ENCODE peak calls at places on chromosomes 2 and 18, in nine cellular contexts. One of them, this sample, is unnamed.

GRCh38 chr2:224222320-224222719 is 179.6 kb downstream of the FAM124B start:
- DNase-seq in cerebellar cortex: no peak
- DNase-seq in NB4: no peak
- DNase-seq in mucosa of gallbladder: no peak
- DNase-seq in CD8-positive, alpha-beta T cell: no peak
- DNase-seq in activated T-cell treated with anti-CD3 and anti-CD28 coated beads, Interleukin-2, amount 50 U/mL, for 24 hours: no peak
- DNase-seq in heart left ventricle: no peak
- DNase-seq in AG20443: no peak
- DNase-seq in CD8-positive, alpha-beta memory T cell: no peak
- DNase-seq in this sample: no peak

GRCh38 chr2:191799526-191799925 is 47.4 kb downstream of the CAVIN2 start:
- DNase-seq in cerebellar cortex: no peak
- DNase-seq in NB4: no peak
- DNase-seq in mucosa of gallbladder: no peak
- DNase-seq in CD8-positive, alpha-beta T cell: no peak
- DNase-seq in activated T-cell treated with anti-CD3 and anti-CD28 coated beads, Interleukin-2, amount 50 U/mL, for 24 hours: no peak
- DNase-seq in heart left ventricle: no peak
- DNase-seq in AG20443: no peak
- DNase-seq in CD8-positive, alpha-beta memory T cell: no peak
- DNase-seq in this sample: no peak

GRCh38 chr2:237731663-237732062 is 66.9 kb upstream of the RBM44 start:
- DNase-seq in cerebellar cortex: no peak
- DNase-seq in NB4: peak; percentile 42
- DNase-seq in mucosa of gallbladder: no peak
- DNase-seq in CD8-positive, alpha-beta T cell: no peak
- DNase-seq in activated T-cell treated with anti-CD3 and anti-CD28 coated beads, Interleukin-2, amount 50 U/mL, for 24 hours: no peak
- DNase-seq in heart left ventricle: no peak
- DNase-seq in AG20443: peak; percentile 74
- DNase-seq in CD8-positive, alpha-beta memory T cell: no peak
- DNase-seq in this sample: no peak

GRCh38 chr2:111534816-111535803 is 348.9 kb downstream of the ANAPC1 start:
- DNase-seq in cerebellar cortex: no peak
- DNase-seq in NB4: no peak
- DNase-seq in mucosa of gallbladder: peak; percentile 27
- DNase-seq in CD8-positive, alpha-beta T cell: no peak
- DNase-seq in activated T-cell treated with anti-CD3 and anti-CD28 coated beads, Interleukin-2, amount 50 U/mL, for 24 hours: no peak
- DNase-seq in heart left ventricle: no peak
- DNase-seq in AG20443: peak; percentile 20
- DNase-seq in CD8-positive, alpha-beta memory T cell: no peak
- DNase-seq in this sample: no peak

GRCh38 chr2:85189606-85190270 is 56.5 kb downstream of the TCF7L1 start:
- DNase-seq in cerebellar cortex: peak; percentile 16
- DNase-seq in NB4: no peak
- DNase-seq in mucosa of gallbladder: no peak
- DNase-seq in CD8-positive, alpha-beta T cell: no peak
- DNase-seq in activated T-cell treated with anti-CD3 and anti-CD28 coated beads, Interleukin-2, amount 50 U/mL, for 24 hours: no peak
- DNase-seq in heart left ventricle: no peak
- DNase-seq in AG20443: no peak
- DNase-seq in CD8-positive, alpha-beta memory T cell: no peak
- DNase-seq in this sample: no peak

GRCh38 chr18:48326901-48327675 is 82.1 kb downstream of the ZBTB7C start:
- DNase-seq in cerebellar cortex: no peak
- DNase-seq in NB4: no peak
- DNase-seq in mucosa of gallbladder: no peak
- DNase-seq in CD8-positive, alpha-beta T cell: no peak
- DNase-seq in activated T-cell treated with anti-CD3 and anti-CD28 coated beads, Interleukin-2, amount 50 U/mL, for 24 hours: no peak
- DNase-seq in heart left ventricle: no peak
- DNase-seq in AG20443: peak; percentile 66
- DNase-seq in CD8-positive, alpha-beta memory T cell: no peak
- DNase-seq in this sample: no peak

GRCh38 chr2:190235101-190235500 is 84.5 kb downstream of the HIBCH start:
- DNase-seq in cerebellar cortex: no peak
- DNase-seq in NB4: no peak
- DNase-seq in mucosa of gallbladder: no peak
- DNase-seq in CD8-positive, alpha-beta T cell: no peak
- DNase-seq in activated T-cell treated with anti-CD3 and anti-CD28 coated beads, Interleukin-2, amount 50 U/mL, for 24 hours: no peak
- DNase-seq in heart left ventricle: no peak
- DNase-seq in AG20443: no peak
- DNase-seq in CD8-positive, alpha-beta memory T cell: no peak
- DNase-seq in this sample: no peak

GRCh38 chr18:75844102-75844604 is 416.6 kb upstream of the SMIM21 start:
- DNase-seq in cerebellar cortex: no peak
- DNase-seq in NB4: peak; percentile 16
- DNase-seq in mucosa of gallbladder: no peak
- DNase-seq in CD8-positive, alpha-beta T cell: no peak
- DNase-seq in activated T-cell treated with anti-CD3 and anti-CD28 coated beads, Interleukin-2, amount 50 U/mL, for 24 hours: no peak
- DNase-seq in heart left ventricle: no peak
- DNase-seq in AG20443: no peak
- DNase-seq in CD8-positive, alpha-beta memory T cell: no peak
- DNase-seq in this sample: no peak

GRCh38 chr2:173986805-173987204 is 21.6 kb upstream of the SP3 start:
- DNase-seq in cerebellar cortex: no peak
- DNase-seq in NB4: no peak
- DNase-seq in mucosa of gallbladder: peak; percentile 37
- DNase-seq in CD8-positive, alpha-beta T cell: no peak
- DNase-seq in activated T-cell treated with anti-CD3 and anti-CD28 coated beads, Interleukin-2, amount 50 U/mL, for 24 hours: no peak
- DNase-seq in heart left ventricle: peak; percentile 47
- DNase-seq in AG20443: peak; percentile 23
- DNase-seq in CD8-positive, alpha-beta memory T cell: no peak
- DNase-seq in this sample: no peak

GRCh38 chr2:241224068-241224850 is 35.8 kb downstream of the ANO7 start:
- DNase-seq in cerebellar cortex: no peak
- DNase-seq in NB4: no peak
- DNase-seq in mucosa of gallbladder: no peak
- DNase-seq in CD8-positive, alpha-beta T cell: no peak
- DNase-seq in activated T-cell treated with anti-CD3 and anti-CD28 coated beads, Interleukin-2, amount 50 U/mL, for 24 hours: no peak
- DNase-seq in heart left ventricle: peak; percentile 54
- DNase-seq in AG20443: peak; percentile 80
- DNase-seq in CD8-positive, alpha-beta memory T cell: no peak
- DNase-seq in this sample: peak; percentile 37

GRCh38 chr2:142316049-142316448 is 185.2 kb upstream of the LRP1B start:
- DNase-seq in cerebellar cortex: no peak
- DNase-seq in NB4: no peak
- DNase-seq in mucosa of gallbladder: no peak
- DNase-seq in CD8-positive, alpha-beta T cell: no peak
- DNase-seq in activated T-cell treated with anti-CD3 and anti-CD28 coated beads, Interleukin-2, amount 50 U/mL, for 24 hours: no peak
- DNase-seq in heart left ventricle: no peak
- DNase-seq in AG20443: no peak
- DNase-seq in CD8-positive, alpha-beta memory T cell: no peak
- DNase-seq in this sample: no peak

GRCh38 chr2:138493334-138493733 is 8.2 kb upstream of the SPOPL start:
- DNase-seq in cerebellar cortex: no peak
- DNase-seq in NB4: no peak
- DNase-seq in mucosa of gallbladder: no peak
- DNase-seq in CD8-positive, alpha-beta T cell: no peak
- DNase-seq in activated T-cell treated with anti-CD3 and anti-CD28 coated beads, Interleukin-2, amount 50 U/mL, for 24 hours: no peak
- DNase-seq in heart left ventricle: no peak
- DNase-seq in AG20443: no peak
- DNase-seq in CD8-positive, alpha-beta memory T cell: no peak
- DNase-seq in this sample: peak; percentile 24

GRCh38 chr2:118881490-118882129 is 34.2 kb upstream of the EN1 start:
- DNase-seq in cerebellar cortex: peak; percentile 69
- DNase-seq in NB4: peak; percentile 70
- DNase-seq in mucosa of gallbladder: peak; percentile 39
- DNase-seq in CD8-positive, alpha-beta T cell: peak; percentile 52
- DNase-seq in activated T-cell treated with anti-CD3 and anti-CD28 coated beads, Interleukin-2, amount 50 U/mL, for 24 hours: peak; percentile 70
- DNase-seq in heart left ventricle: peak; percentile 38
- DNase-seq in AG20443: peak; percentile 74
- DNase-seq in CD8-positive, alpha-beta memory T cell: peak; percentile 29
- DNase-seq in this sample: peak; percentile 74

GRCh38 chr2:10303634-10304378 is 1.1 kb downstream of the HPCAL1 start:
- DNase-seq in cerebellar cortex: no peak
- DNase-seq in NB4: peak; percentile 81
- DNase-seq in mucosa of gallbladder: peak; percentile 32
- DNase-seq in CD8-positive, alpha-beta T cell: no peak
- DNase-seq in activated T-cell treated with anti-CD3 and anti-CD28 coated beads, Interleukin-2, amount 50 U/mL, for 24 hours: peak; percentile 72
- DNase-seq in heart left ventricle: peak; percentile 46
- DNase-seq in AG20443: peak; percentile 70
- DNase-seq in CD8-positive, alpha-beta memory T cell: peak; percentile 34
- DNase-seq in this sample: peak; percentile 54

GRCh38 chr2:201575971-201576370 is 67.3 kb downstream of the TMEM237 start:
- DNase-seq in cerebellar cortex: no peak
- DNase-seq in NB4: no peak
- DNase-seq in mucosa of gallbladder: no peak
- DNase-seq in CD8-positive, alpha-beta T cell: no peak
- DNase-seq in activated T-cell treated with anti-CD3 and anti-CD28 coated beads, Interleukin-2, amount 50 U/mL, for 24 hours: no peak
- DNase-seq in heart left ventricle: no peak
- DNase-seq in AG20443: no peak
- DNase-seq in CD8-positive, alpha-beta memory T cell: no peak
- DNase-seq in this sample: no peak

GRCh38 chr18:10020176-10020575 is 106.4 kb downstream of the VAPA start:
- DNase-seq in cerebellar cortex: no peak
- DNase-seq in NB4: peak; percentile 71
- DNase-seq in mucosa of gallbladder: no peak
- DNase-seq in CD8-positive, alpha-beta T cell: no peak
- DNase-seq in activated T-cell treated with anti-CD3 and anti-CD28 coated beads, Interleukin-2, amount 50 U/mL, for 24 hours: no peak
- DNase-seq in heart left ventricle: no peak
- DNase-seq in AG20443: no peak
- DNase-seq in CD8-positive, alpha-beta memory T cell: no peak
- DNase-seq in this sample: no peak

GRCh38 chr18:79524181-79525078 is 128.7 kb downstream of the NFATC1 start:
- DNase-seq in cerebellar cortex: no peak
- DNase-seq in NB4: peak; percentile 54
- DNase-seq in mucosa of gallbladder: no peak
- DNase-seq in CD8-positive, alpha-beta T cell: no peak
- DNase-seq in activated T-cell treated with anti-CD3 and anti-CD28 coated beads, Interleukin-2, amount 50 U/mL, for 24 hours: peak; percentile 83
- DNase-seq in heart left ventricle: peak; percentile 17
- DNase-seq in AG20443: no peak
- DNase-seq in CD8-positive, alpha-beta memory T cell: peak; percentile 43
- DNase-seq in this sample: no peak

GRCh38 chr2:45130758-45131157 is 121.5 kb upstream of the SIX2 start:
- DNase-seq in cerebellar cortex: no peak
- DNase-seq in NB4: peak; percentile 82
- DNase-seq in mucosa of gallbladder: no peak
- DNase-seq in CD8-positive, alpha-beta T cell: no peak
- DNase-seq in activated T-cell treated with anti-CD3 and anti-CD28 coated beads, Interleukin-2, amount 50 U/mL, for 24 hours: no peak
- DNase-seq in heart left ventricle: no peak
- DNase-seq in AG20443: no peak
- DNase-seq in CD8-positive, alpha-beta memory T cell: no peak
- DNase-seq in this sample: no peak

GRCh38 chr2:240630771-240631560 is 5.7 kb downstream of the GPR35 start:
- DNase-seq in cerebellar cortex: no peak
- DNase-seq in NB4: no peak
- DNase-seq in mucosa of gallbladder: no peak
- DNase-seq in CD8-positive, alpha-beta T cell: no peak
- DNase-seq in activated T-cell treated with anti-CD3 and anti-CD28 coated beads, Interleukin-2, amount 50 U/mL, for 24 hours: no peak
- DNase-seq in heart left ventricle: peak; percentile 7
- DNase-seq in AG20443: no peak
- DNase-seq in CD8-positive, alpha-beta memory T cell: no peak
- DNase-seq in this sample: no peak

GRCh38 chr2:3483227-3483985 is 35.9 kb downstream of the ADI1 start:
- DNase-seq in cerebellar cortex: peak; percentile 79
- DNase-seq in NB4: no peak
- DNase-seq in mucosa of gallbladder: peak; percentile 67
- DNase-seq in CD8-positive, alpha-beta T cell: no peak
- DNase-seq in activated T-cell treated with anti-CD3 and anti-CD28 coated beads, Interleukin-2, amount 50 U/mL, for 24 hours: no peak
- DNase-seq in heart left ventricle: peak; percentile 80
- DNase-seq in AG20443: peak; percentile 47
- DNase-seq in CD8-positive, alpha-beta memory T cell: no peak
- DNase-seq in this sample: peak; percentile 66

GRCh38 chr2:43223412-43224040 is 2.9 kb downstream of the ZFP36L2 start:
- DNase-seq in cerebellar cortex: no peak
- DNase-seq in NB4: peak; percentile 65
- DNase-seq in mucosa of gallbladder: no peak
- DNase-seq in CD8-positive, alpha-beta T cell: no peak
- DNase-seq in activated T-cell treated with anti-CD3 and anti-CD28 coated beads, Interleukin-2, amount 50 U/mL, for 24 hours: no peak
- DNase-seq in heart left ventricle: no peak
- DNase-seq in AG20443: no peak
- DNase-seq in CD8-positive, alpha-beta memory T cell: no peak
- DNase-seq in this sample: no peak

GRCh38 chr2:223882715-223883114 is 45.3 kb upstream of the AP1S3 start:
- DNase-seq in cerebellar cortex: no peak
- DNase-seq in NB4: no peak
- DNase-seq in mucosa of gallbladder: no peak
- DNase-seq in CD8-positive, alpha-beta T cell: no peak
- DNase-seq in activated T-cell treated with anti-CD3 and anti-CD28 coated beads, Interleukin-2, amount 50 U/mL, for 24 hours: no peak
- DNase-seq in heart left ventricle: no peak
- DNase-seq in AG20443: no peak
- DNase-seq in CD8-positive, alpha-beta memory T cell: no peak
- DNase-seq in this sample: no peak

GRCh38 chr2:23627236-23627990 is 242.4 kb downstream of the KLHL29 start:
- DNase-seq in cerebellar cortex: no peak
- DNase-seq in NB4: no peak
- DNase-seq in mucosa of gallbladder: no peak
- DNase-seq in CD8-positive, alpha-beta T cell: no peak
- DNase-seq in activated T-cell treated with anti-CD3 and anti-CD28 coated beads, Interleukin-2, amount 50 U/mL, for 24 hours: no peak
- DNase-seq in heart left ventricle: no peak
- DNase-seq in AG20443: no peak
- DNase-seq in CD8-positive, alpha-beta memory T cell: no peak
- DNase-seq in this sample: no peak

GRCh38 chr2:9895669-9896068 is 52.4 kb downstream of the TAF1B start:
- DNase-seq in cerebellar cortex: no peak
- DNase-seq in NB4: no peak
- DNase-seq in mucosa of gallbladder: no peak
- DNase-seq in CD8-positive, alpha-beta T cell: no peak
- DNase-seq in activated T-cell treated with anti-CD3 and anti-CD28 coated beads, Interleukin-2, amount 50 U/mL, for 24 hours: no peak
- DNase-seq in heart left ventricle: no peak
- DNase-seq in AG20443: no peak
- DNase-seq in CD8-positive, alpha-beta memory T cell: no peak
- DNase-seq in this sample: no peak

GRCh38 chr2:86221066-86221684 is 21.9 kb downstream of the MRPL35 start:
- DNase-seq in cerebellar cortex: peak; percentile 41
- DNase-seq in NB4: peak; percentile 71
- DNase-seq in mucosa of gallbladder: no peak
- DNase-seq in CD8-positive, alpha-beta T cell: peak; percentile 38
- DNase-seq in activated T-cell treated with anti-CD3 and anti-CD28 coated beads, Interleukin-2, amount 50 U/mL, for 24 hours: peak; percentile 57
- DNase-seq in heart left ventricle: no peak
- DNase-seq in AG20443: peak; percentile 73
- DNase-seq in CD8-positive, alpha-beta memory T cell: no peak
- DNase-seq in this sample: peak; percentile 27